ENCODE peak calls at places on chromosomes 5 and 9, in six cellular contexts. One of them, this sample, is unnamed.

GRCh38 chr9:92328225-92328624 is 2.5 kb downstream of the CENPP start:
- DNase-seq in spleen: no peak
- DNase-seq in hepatocyte: peak
- DNase-seq in SJSA1: peak
- DNase-seq in neural progenitor cell: peak
- DNase-seq in dorsolateral prefrontal cortex: no peak
- DNase-seq in this sample: no peak

GRCh38 chr5:141039517-141039916 is 11.7 kb upstream of the PCDHB1 start:
- DNase-seq in neural progenitor cell: no peak
- DNase-seq in spleen: no peak
- DNase-seq in SJSA1: no peak
- DNase-seq in dorsolateral prefrontal cortex: no peak
- DNase-seq in hepatocyte: peak
- DNase-seq in this sample: no peak

GRCh38 chr5:6386270-6386669 is 7.9 kb upstream of the MED10 start:
- DNase-seq in hepatocyte: no peak
- DNase-seq in spleen: no peak
- DNase-seq in dorsolateral prefrontal cortex: no peak
- DNase-seq in neural progenitor cell: no peak
- DNase-seq in SJSA1: no peak
- DNase-seq in this sample: no peak

GRCh38 chr9:110049699-110050450 is 158.1 kb downstream of the C9orf152 start:
- DNase-seq in SJSA1: peak
- DNase-seq in dorsolateral prefrontal cortex: no peak
- DNase-seq in hepatocyte: peak
- DNase-seq in neural progenitor cell: peak
- DNase-seq in spleen: peak
- DNase-seq in this sample: peak

GRCh38 chr9:8733096-8733954 is 933.7 kb upstream of the DMAC1 start:
- DNase-seq in SJSA1: no peak
- DNase-seq in neural progenitor cell: peak
- DNase-seq in dorsolateral prefrontal cortex: peak
- DNase-seq in hepatocyte: peak
- DNase-seq in spleen: peak
- DNase-seq in this sample: no peak

GRCh38 chr9:91698266-91698665 is 251.8 kb downstream of the ROR2 start:
- DNase-seq in dorsolateral prefrontal cortex: no peak
- DNase-seq in neural progenitor cell: no peak
- DNase-seq in hepatocyte: no peak
- DNase-seq in spleen: no peak
- DNase-seq in SJSA1: no peak
- DNase-seq in this sample: no peak

GRCh38 chr5:169548315-169548714 is 35.3 kb upstream of the SPDL1 start:
- DNase-seq in SJSA1: peak
- DNase-seq in neural progenitor cell: peak
- DNase-seq in hepatocyte: peak
- DNase-seq in spleen: no peak
- DNase-seq in dorsolateral prefrontal cortex: no peak
- DNase-seq in this sample: no peak

GRCh38 chr5:159708090-159708489 is 208.2 kb upstream of the ADRA1B start:
- DNase-seq in spleen: no peak
- DNase-seq in SJSA1: no peak
- DNase-seq in dorsolateral prefrontal cortex: no peak
- DNase-seq in neural progenitor cell: no peak
- DNase-seq in hepatocyte: no peak
- DNase-seq in this sample: no peak

GRCh38 chr5:125835293-125836172 is 587.7 kb upstream of the GRAMD2B start:
- DNase-seq in SJSA1: peak
- DNase-seq in dorsolateral prefrontal cortex: peak
- DNase-seq in neural progenitor cell: peak
- DNase-seq in hepatocyte: peak
- DNase-seq in spleen: no peak
- DNase-seq in this sample: no peak

GRCh38 chr9:73799446-73799845 is 647.8 kb downstream of the ANXA1 start:
- DNase-seq in SJSA1: no peak
- DNase-seq in neural progenitor cell: no peak
- DNase-seq in spleen: no peak
- DNase-seq in hepatocyte: no peak
- DNase-seq in dorsolateral prefrontal cortex: no peak
- DNase-seq in this sample: no peak

GRCh38 chr9:101119206-101119819 is 90.8 kb downstream of the PLPPR1 start:
- DNase-seq in dorsolateral prefrontal cortex: peak
- DNase-seq in hepatocyte: peak
- DNase-seq in SJSA1: peak
- DNase-seq in neural progenitor cell: peak
- DNase-seq in spleen: no peak
- DNase-seq in this sample: peak

GRCh38 chr5:124477577-124477976 is 268.9 kb downstream of the ZNF608 start:
- DNase-seq in dorsolateral prefrontal cortex: no peak
- DNase-seq in spleen: no peak
- DNase-seq in hepatocyte: no peak
- DNase-seq in SJSA1: no peak
- DNase-seq in neural progenitor cell: no peak
- DNase-seq in this sample: no peak

GRCh38 chr5:132421442-132421841 is 51.9 kb downstream of the SLC22A5 start:
- DNase-seq in SJSA1: no peak
- DNase-seq in neural progenitor cell: no peak
- DNase-seq in hepatocyte: no peak
- DNase-seq in dorsolateral prefrontal cortex: no peak
- DNase-seq in spleen: no peak
- DNase-seq in this sample: no peak

GRCh38 chr9:79155308-79155707 is 416.5 kb upstream of the TLE4 start:
- DNase-seq in hepatocyte: no peak
- DNase-seq in spleen: no peak
- DNase-seq in dorsolateral prefrontal cortex: no peak
- DNase-seq in neural progenitor cell: no peak
- DNase-seq in SJSA1: no peak
- DNase-seq in this sample: no peak

GRCh38 chr5:110785356-110785755 is 46.5 kb downstream of the SLC25A46 start:
- DNase-seq in neural progenitor cell: no peak
- DNase-seq in spleen: no peak
- DNase-seq in dorsolateral prefrontal cortex: no peak
- DNase-seq in SJSA1: no peak
- DNase-seq in hepatocyte: no peak
- DNase-seq in this sample: no peak

GRCh38 chr9:130327781-130328348 is 62.3 kb downstream of the HMCN2 start:
- DNase-seq in neural progenitor cell: no peak
- DNase-seq in spleen: no peak
- DNase-seq in hepatocyte: peak
- DNase-seq in SJSA1: no peak
- DNase-seq in dorsolateral prefrontal cortex: no peak
- DNase-seq in this sample: peak

GRCh38 chr5:150618588-150619281 is 21.7 kb upstream of the SYNPO start:
- DNase-seq in neural progenitor cell: no peak
- DNase-seq in dorsolateral prefrontal cortex: no peak
- DNase-seq in SJSA1: no peak
- DNase-seq in hepatocyte: no peak
- DNase-seq in spleen: no peak
- DNase-seq in this sample: no peak

GRCh38 chr9:34540826-34541225 is 18.0 kb upstream of the ENHO start:
- DNase-seq in dorsolateral prefrontal cortex: no peak
- DNase-seq in neural progenitor cell: no peak
- DNase-seq in spleen: no peak
- DNase-seq in hepatocyte: peak
- DNase-seq in SJSA1: no peak
- DNase-seq in this sample: no peak

GRCh38 chr5:122741681-122742080 is 33.2 kb upstream of the SNX2 start:
- DNase-seq in hepatocyte: no peak
- DNase-seq in dorsolateral prefrontal cortex: no peak
- DNase-seq in SJSA1: no peak
- DNase-seq in spleen: no peak
- DNase-seq in neural progenitor cell: no peak
- DNase-seq in this sample: no peak

GRCh38 chr5:135993894-135994514 is 34.8 kb upstream of the TGFBI start:
- DNase-seq in neural progenitor cell: no peak
- DNase-seq in dorsolateral prefrontal cortex: no peak
- DNase-seq in hepatocyte: peak
- DNase-seq in spleen: no peak
- DNase-seq in SJSA1: peak
- DNase-seq in this sample: no peak

GRCh38 chr5:179907570-179908324 is at the start of gene TBC1D9B:
- DNase-seq in SJSA1: peak
- DNase-seq in neural progenitor cell: peak
- DNase-seq in spleen: peak
- DNase-seq in dorsolateral prefrontal cortex: peak
- DNase-seq in hepatocyte: peak
- DNase-seq in this sample: peak

GRCh38 chr9:84670801-84671153 is 1.2 kb downstream of the NTRK2 start:
- DNase-seq in hepatocyte: no peak
- DNase-seq in dorsolateral prefrontal cortex: no peak
- DNase-seq in SJSA1: no peak
- DNase-seq in spleen: no peak
- DNase-seq in neural progenitor cell: no peak
- DNase-seq in this sample: no peak

GRCh38 chr9:37215456-37216229 is 95.3 kb downstream of the ZCCHC7 start:
- DNase-seq in spleen: no peak
- DNase-seq in neural progenitor cell: no peak
- DNase-seq in dorsolateral prefrontal cortex: no peak
- DNase-seq in SJSA1: no peak
- DNase-seq in hepatocyte: no peak
- DNase-seq in this sample: no peak

GRCh38 chr5:79962580-79963222 is 28.4 kb downstream of the MTX3 start:
- DNase-seq in dorsolateral prefrontal cortex: no peak
- DNase-seq in neural progenitor cell: peak
- DNase-seq in spleen: no peak
- DNase-seq in hepatocyte: no peak
- DNase-seq in SJSA1: no peak
- DNase-seq in this sample: no peak

GRCh38 chr5:138606378-138606777 is 31.2 kb upstream of the HSPA9 start:
- DNase-seq in hepatocyte: no peak
- DNase-seq in spleen: no peak
- DNase-seq in SJSA1: no peak
- DNase-seq in neural progenitor cell: peak
- DNase-seq in dorsolateral prefrontal cortex: no peak
- DNase-seq in this sample: no peak

GRCh38 chr5:107993341-107993740 is 322.6 kb upstream of the EFNA5 start:
- DNase-seq in neural progenitor cell: no peak
- DNase-seq in dorsolateral prefrontal cortex: no peak
- DNase-seq in spleen: no peak
- DNase-seq in SJSA1: no peak
- DNase-seq in hepatocyte: no peak
- DNase-seq in this sample: no peak

GRCh38 chr5:1853531-1853930 is 29.2 kb downstream of the IRX4 start:
- DNase-seq in neural progenitor cell: no peak
- DNase-seq in hepatocyte: no peak
- DNase-seq in dorsolateral prefrontal cortex: no peak
- DNase-seq in spleen: no peak
- DNase-seq in SJSA1: no peak
- DNase-seq in this sample: peak
- H3K27ac ChIP-seq in neural progenitor cell: no peak
- H3K27ac ChIP-seq in hepatocyte: no peak
- H3K27ac ChIP-seq in dorsolateral prefrontal cortex: no peak
- H3K27ac ChIP-seq in spleen: no peak
- H3K27ac ChIP-seq in SJSA1: no peak
- H3K27ac ChIP-seq in this sample: no peak

DNA sequence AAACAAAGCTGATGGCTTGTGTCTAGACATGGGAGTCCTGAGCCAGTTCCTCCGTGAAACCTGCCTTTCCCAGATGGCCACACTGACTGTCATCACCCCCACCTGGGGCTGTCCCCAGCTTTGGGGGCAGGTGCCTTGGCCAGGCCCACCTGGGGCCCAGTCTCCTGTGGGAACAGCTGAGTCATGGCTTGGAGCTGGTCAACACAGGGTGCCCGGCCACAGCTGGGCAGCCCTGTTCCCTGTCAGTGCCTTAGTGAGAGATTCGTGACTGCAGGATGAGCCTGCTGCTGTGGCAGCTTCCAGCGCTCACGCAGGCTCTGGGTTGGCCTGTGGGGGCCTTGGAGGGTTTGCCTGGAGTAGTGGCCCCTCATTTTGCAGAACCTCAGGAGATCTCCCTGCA is 56.5 kb downstream of the COL5A1 start:
- DNase-seq in dorsolateral prefrontal cortex: no peak
- DNase-seq in hepatocyte: no peak
- DNase-seq in SJSA1: no peak
- DNase-seq in neural progenitor cell: no peak
- DNase-seq in spleen: no peak
- DNase-seq in this sample: peak
- H3K27ac ChIP-seq in dorsolateral prefrontal cortex: no peak
- H3K27ac ChIP-seq in hepatocyte: no peak
- H3K27ac ChIP-seq in SJSA1: no peak
- H3K27ac ChIP-seq in neural progenitor cell: no peak
- H3K27ac ChIP-seq in spleen: no peak
- H3K27ac ChIP-seq in this sample: no peak

DNA sequence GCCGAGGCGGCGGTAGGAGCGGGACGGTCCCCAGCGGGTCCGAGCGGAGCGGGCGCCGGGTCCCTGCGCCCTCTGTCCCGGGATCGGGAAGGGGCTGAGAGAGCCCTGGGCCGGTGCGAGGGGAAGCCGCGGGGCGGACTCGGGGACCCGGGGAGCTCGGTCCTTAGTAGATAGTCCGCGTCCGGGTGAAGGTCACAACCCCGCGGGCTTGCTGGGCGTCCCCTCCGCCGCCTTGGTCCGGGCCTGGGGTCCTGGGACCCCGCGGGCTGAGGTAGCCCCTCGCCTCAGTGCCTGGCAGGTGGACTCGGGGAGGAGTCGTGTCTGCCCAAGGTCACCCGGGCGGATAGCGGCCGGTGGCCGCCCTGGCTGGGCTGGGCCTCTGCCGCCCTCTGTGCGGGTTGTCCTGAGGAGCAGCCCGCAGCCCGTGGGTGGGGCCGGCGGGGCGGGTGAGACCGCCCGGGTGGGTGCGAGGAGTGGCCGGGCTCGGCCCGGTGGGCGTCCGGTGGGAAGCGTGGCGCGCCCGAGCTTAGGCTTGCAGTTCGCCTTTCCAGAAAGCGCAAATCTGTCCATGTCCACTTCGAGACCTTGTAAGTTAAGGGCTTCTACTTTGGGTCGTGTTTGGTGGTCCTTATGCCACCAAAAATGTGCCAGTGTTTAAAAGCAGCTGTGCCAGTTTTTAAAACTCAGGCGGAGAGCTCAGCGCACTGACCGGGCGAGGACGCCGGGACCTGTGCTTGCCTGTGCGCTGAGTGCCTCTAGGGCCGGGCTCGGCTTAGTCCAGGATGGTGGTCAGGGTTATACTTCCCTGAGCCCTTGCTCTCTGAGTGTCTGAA is 553 bp downstream of the SDHA start:
- DNase-seq in neural progenitor cell: peak
- DNase-seq in hepatocyte: peak
- DNase-seq in SJSA1: peak
- DNase-seq in dorsolateral prefrontal cortex: peak
- DNase-seq in spleen: peak
- DNase-seq in this sample: peak
- H3K27ac ChIP-seq in neural progenitor cell: no peak
- H3K27ac ChIP-seq in hepatocyte: peak
- H3K27ac ChIP-seq in SJSA1: peak
- H3K27ac ChIP-seq in dorsolateral prefrontal cortex: peak
- H3K27ac ChIP-seq in spleen: peak
- H3K27ac ChIP-seq in this sample: peak

GRCh38 chr9:82209797-82210470 is 221.4 kb downstream of the SPATA31D1 start:
- DNase-seq in dorsolateral prefrontal cortex: no peak
- DNase-seq in neural progenitor cell: no peak
- DNase-seq in SJSA1: no peak
- DNase-seq in hepatocyte: no peak
- DNase-seq in spleen: no peak
- DNase-seq in this sample: no peak
- H3K27ac ChIP-seq in dorsolateral prefrontal cortex: no peak
- H3K27ac ChIP-seq in neural progenitor cell: no peak
- H3K27ac ChIP-seq in SJSA1: no peak
- H3K27ac ChIP-seq in hepatocyte: no peak
- H3K27ac ChIP-seq in spleen: no peak
- H3K27ac ChIP-seq in this sample: no peak

GRCh38 chr5:52989025-52989780 is at the start of gene ITGA2:
- DNase-seq in SJSA1: peak
- DNase-seq in neural progenitor cell: peak
- DNase-seq in spleen: peak
- DNase-seq in dorsolateral prefrontal cortex: peak
- DNase-seq in hepatocyte: peak
- DNase-seq in this sample: peak
- H3K27ac ChIP-seq in SJSA1: peak
- H3K27ac ChIP-seq in neural progenitor cell: no peak
- H3K27ac ChIP-seq in spleen: peak
- H3K27ac ChIP-seq in dorsolateral prefrontal cortex: peak
- H3K27ac ChIP-seq in hepatocyte: peak
- H3K27ac ChIP-seq in this sample: peak

This sample was measured in left lung.